ENCODE peak calls at places on chromosome 2, in seven cellular contexts. H is A549, M is sigmoid colon, F is ovary, T is tibial nerve, J is transverse colon, U is stomach. G is an unnamed sample.

GRCh38 chr2:65436825-65437221 is 4.4 kb upstream of the SPRED2 start:
- DNase-seq in T (no peak), F (no peak), M (no peak), H (no peak), J (no peak), U (no peak), G (no peak)

GRCh38 chr2:111071480-111072143 is 49.1 kb upstream of the BCL2L11 start:
- DNase-seq in M (no peak), F (no peak), T (no peak), J (no peak), U (no peak), H (peak; percentile 12), G (no peak)

GRCh38 chr2:176581557-176582150 is 312.4 kb downstream of the MTX2 start:
- DNase-seq in M (no peak), H (no peak), F (no peak), J (no peak), T (no peak), U (no peak), G (no peak)

GRCh38 chr2:8152392-8153257 is 529.2 kb upstream of the ID2 start:
- DNase-seq in H (no peak), U (no peak), T (no peak), M (no peak), J (no peak), F (no peak), G (peak; percentile 78)

GRCh38 chr2:6139142-6139541 is 447.0 kb downstream of the SOX11 start:
- DNase-seq in M (no peak), J (no peak), H (peak; percentile 16), F (no peak), T (no peak), U (no peak), G (no peak)

GRCh38 chr2:170716851-170717598 is 1.9 kb downstream of the SP5 start:
- DNase-seq in H (peak; percentile 56), U (peak; percentile 58), T (peak; percentile 23), J (peak; percentile 25), M (peak; percentile 81), F (peak; percentile 28), G (peak; percentile 86)

GRCh38 chr2:9315280-9315847 is 108.0 kb downstream of the ITGB1BP1 start:
- DNase-seq in J (no peak), M (no peak), U (no peak), F (no peak), T (no peak), H (no peak), G (no peak)

GRCh38 chr2:199379251-199379650 is 78.5 kb downstream of the SATB2 start:
- DNase-seq in H (peak; percentile 18), F (no peak), T (no peak), J (no peak), M (no peak), U (no peak), G (no peak)

GRCh38 chr2:20089715-20090464 is 38.5 kb upstream of the LAPTM4A start:
- DNase-seq in T (no peak), H (no peak), M (no peak), F (no peak), J (no peak), U (no peak), G (no peak)

GRCh38 chr2:8145385-8145784 is 536.5 kb upstream of the ID2 start:
- DNase-seq in T (no peak), H (no peak), J (no peak), U (no peak), M (no peak), F (no peak), G (no peak)

GRCh38 chr2:32172870-32173269 is 7.2 kb downstream of the SLC30A6 start:
- DNase-seq in U (no peak), H (no peak), M (no peak), F (no peak), T (no peak), J (no peak), G (no peak)

GRCh38 chr2:67397143-67397986 is at the start of gene ETAA1:
- DNase-seq in J (peak; percentile 95), H (peak; percentile 94), M (peak; percentile 97), T (peak; percentile 88), U (peak; percentile 93), F (peak; percentile 91), G (peak; percentile 97)
- TF ChIP-seq POLR2A in J (peak; percentile 75), H (peak; percentile 86), M (peak; percentile 77), T (peak; percentile 70), U (peak; percentile 12), F (peak; percentile 80), G (peak; percentile 74)

GRCh38 chr2:107757223-107757622 is 69.5 kb upstream of the RGPD4 start:
- DNase-seq in J (no peak), U (no peak), H (no peak), F (no peak), T (no peak), M (no peak), G (no peak)

GRCh38 chr2:107747964-107748583 is 78.6 kb upstream of the RGPD4 start:
- DNase-seq in T (no peak), H (no peak), U (no peak), J (no peak), F (no peak), M (no peak), G (no peak)

DNA sequence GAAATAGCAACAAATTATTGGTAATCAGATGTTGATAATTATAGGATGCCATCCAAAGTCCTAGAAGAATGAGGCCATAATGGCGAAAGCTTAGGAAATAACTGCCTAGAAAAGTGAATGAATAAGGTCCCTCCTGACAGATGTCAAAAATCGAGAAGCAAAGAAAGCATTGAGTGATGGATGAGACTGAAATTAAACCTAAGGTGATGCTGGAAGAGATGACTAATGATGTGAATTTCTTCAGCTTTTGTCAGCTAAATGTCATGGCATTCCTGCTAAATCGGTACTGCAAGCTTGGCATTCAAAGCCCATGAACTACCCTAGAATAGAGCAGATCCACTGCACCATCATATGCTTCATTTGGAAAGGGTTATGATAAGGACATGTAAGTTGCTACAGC is 74.8 kb upstream of the RGPD4 start:
- DNase-seq in J (no peak), H (no peak), M (no peak), T (no peak), F (no peak), U (no peak), G (no peak)
- TF ChIP-seq EP300 in J (no peak), H (no peak), M (no peak), T (no peak), F (no peak), U (no peak), G (no peak)

DNA sequence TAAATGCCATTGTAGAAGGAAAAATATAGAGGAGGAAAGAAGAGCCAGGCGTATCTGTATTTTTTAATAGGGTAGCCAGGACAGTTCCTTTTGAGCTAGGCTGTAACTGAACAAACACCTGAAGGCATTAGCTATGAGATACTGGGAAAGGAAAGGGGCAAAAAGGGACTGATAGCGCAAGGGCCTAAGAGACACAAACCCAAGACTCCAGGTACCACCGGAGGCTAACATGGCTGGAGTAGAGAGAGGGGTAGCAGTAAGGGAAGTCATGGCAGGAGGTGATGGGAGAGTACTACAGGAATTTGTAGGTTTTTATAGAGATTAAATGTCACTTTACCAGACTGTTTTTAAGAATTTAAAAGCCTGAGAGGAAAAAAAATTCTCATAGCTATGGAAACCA is 20.7 kb downstream of the PNO1 start:
- DNase-seq in F (no peak), M (no peak), T (no peak), U (no peak), H (no peak), J (no peak), G (no peak)
- H3K4me1 ChIP-seq in F (peaks cover 3% of the 10 kb centered on the region), M (no peaks in the 10 kb centered on the region), T (no peaks in the 10 kb centered on the region), U (no peaks in the 10 kb centered on the region), H (no peaks in the 10 kb centered on the region), J (no peaks in the 10 kb centered on the region), G (peaks cover 13% of the 10 kb centered on the region)

DNA sequence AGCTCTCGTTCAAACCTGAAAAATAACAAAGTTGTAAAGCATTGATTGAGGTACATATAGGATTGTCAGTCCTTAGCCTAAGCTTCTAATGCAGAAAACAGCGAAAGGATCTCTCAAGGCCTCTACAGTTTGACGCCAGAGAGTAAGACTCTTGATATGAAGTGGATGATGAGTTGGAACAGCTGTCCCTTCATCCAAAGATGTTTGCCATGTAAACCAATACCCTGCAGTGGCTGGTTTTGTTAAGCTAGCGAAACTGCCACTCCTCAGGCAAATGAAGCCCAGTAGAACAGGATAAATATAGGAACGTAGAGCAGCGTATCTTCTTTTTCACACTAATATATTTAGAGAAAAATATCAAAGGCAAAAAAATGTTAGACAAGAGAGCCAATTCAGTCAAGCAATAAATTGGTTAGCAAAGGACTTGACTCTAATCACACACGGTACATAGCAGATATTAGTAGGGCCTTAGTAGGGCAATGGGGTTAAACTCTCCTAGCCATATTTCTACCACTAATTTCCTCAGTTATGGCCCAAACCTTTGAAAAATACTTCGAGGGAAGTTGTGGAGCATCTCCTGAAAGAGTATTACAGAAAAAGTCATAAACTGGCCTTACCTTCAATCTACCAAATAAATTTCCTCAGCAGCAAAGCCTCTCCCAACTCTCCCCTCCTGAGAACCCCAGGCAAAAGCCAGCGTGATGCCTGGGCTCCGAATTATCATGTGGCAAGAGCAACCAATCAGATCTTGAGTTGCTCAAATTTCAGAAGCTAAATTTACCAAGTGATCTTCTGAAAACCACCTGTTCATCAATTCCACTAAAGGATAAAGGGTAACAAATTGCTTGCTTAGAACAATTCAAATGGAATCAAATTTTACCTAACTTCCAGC is at the start of gene NEB:
- DNase-seq in U (no peak), T (no peak), H (no peak), F (no peak), J (no peak), M (no peak), G (no peak)
- TF ChIP-seq POLR2A in U (no peak), T (no peak), H (no peak), F (no peak), J (no peak), M (no peak), G (peak; percentile 83)

GRCh38 chr2:234517971-234518370 is 21.1 kb upstream of the ARL4C start:
- DNase-seq in H (no peak), J (no peak), T (no peak), F (no peak), M (no peak), U (no peak), G (no peak)

GRCh38 chr2:234518986-234519642 is 22.2 kb upstream of the ARL4C start:
- DNase-seq in U (no peak), T (no peak), F (no peak), M (no peak), J (no peak), H (no peak), G (no peak)

GRCh38 chr2:234526711-234527110 is 29.8 kb upstream of the ARL4C start:
- DNase-seq in H (no peak), T (no peak), U (no peak), M (no peak), J (no peak), F (no peak), G (no peak)

GRCh38 chr2:234521536-234521935 is 24.7 kb upstream of the ARL4C start:
- DNase-seq in H (no peak), J (no peak), U (no peak), M (no peak), F (no peak), T (no peak), G (no peak)
- TF ChIP-seq EP300 in H (no peak), J (no peak), U (no peak), M (no peak), F (no peak), T (no peak), G (no peak)

GRCh38 chr2:47195149-47195548 is 40.0 kb upstream of the STPG4 start:
- DNase-seq in J (no peak), U (no peak), T (no peak), H (peak; percentile 53), M (no peak), F (no peak), G (no peak)
- H3K4me1 ChIP-seq in J (peaks cover 22% of the 10 kb centered on the region), U (peaks cover 21% of the 10 kb centered on the region), T (peaks cover 3% of the 10 kb centered on the region), H (peaks cover 85% of the 10 kb centered on the region), M (no peaks in the 10 kb centered on the region), F (peaks cover 8% of the 10 kb centered on the region), G (peaks cover 40% of the 10 kb centered on the region)

GRCh38 chr2:675982-676646 is 1.1 kb downstream of the TMEM18 start:
- DNase-seq in J (peak; percentile 46), T (no peak), U (no peak), F (peak; percentile 64), H (peak; percentile 85), M (peak; percentile 85), G (peak; percentile 92)
- TF ChIP-seq POLR2A in J (no peak), T (no peak), U (no peak), F (no peak), H (no peak), M (no peak), G (no peak)

G was measured in esophagus muscularis mucosa.